ENCODE peak calls at places on chromosomes 3 and 15, in six cellular contexts. One of them, this sample, is unnamed.

GRCh38 chr3:115040673-115041286 is 106.3 kb downstream of the ZBTB20 start:
- DNase-seq in progenitor cell of endocrine pancreas: no peak
- DNase-seq in spleen: no peak
- DNase-seq in colonic mucosa: peak
- DNase-seq in GM12864: no peak
- DNase-seq in AG10803: peak
- DNase-seq in this sample: peak

GRCh38 chr3:23232879-23233278 is 29.8 kb downstream of the UBE2E2 start:
- DNase-seq in progenitor cell of endocrine pancreas: no peak
- DNase-seq in spleen: no peak
- DNase-seq in colonic mucosa: no peak
- DNase-seq in GM12864: no peak
- DNase-seq in AG10803: no peak
- DNase-seq in this sample: no peak

GRCh38 chr3:101854608-101855304 is 5.4 kb downstream of the NFKBIZ start:
- DNase-seq in progenitor cell of endocrine pancreas: no peak
- DNase-seq in spleen: no peak
- DNase-seq in colonic mucosa: peak
- DNase-seq in GM12864: no peak
- DNase-seq in AG10803: no peak
- DNase-seq in this sample: no peak

GRCh38 chr3:113151475-113152031 is 59.8 kb upstream of the BOC start:
- DNase-seq in progenitor cell of endocrine pancreas: no peak
- DNase-seq in spleen: no peak
- DNase-seq in colonic mucosa: no peak
- DNase-seq in GM12864: no peak
- DNase-seq in AG10803: peak
- DNase-seq in this sample: no peak

GRCh38 chr3:152200476-152201422 is 68.0 kb upstream of the MBNL1 start:
- DNase-seq in progenitor cell of endocrine pancreas: no peak
- DNase-seq in spleen: no peak
- DNase-seq in colonic mucosa: no peak
- DNase-seq in GM12864: no peak
- DNase-seq in AG10803: no peak
- DNase-seq in this sample: no peak

GRCh38 chr15:26126070-26126469 is 262.9 kb upstream of the ATP10A start:
- DNase-seq in progenitor cell of endocrine pancreas: no peak
- DNase-seq in spleen: no peak
- DNase-seq in colonic mucosa: no peak
- DNase-seq in GM12864: no peak
- DNase-seq in AG10803: no peak
- DNase-seq in this sample: no peak

GRCh38 chr3:191235331-191236314 is 36.6 kb downstream of the OSTN start:
- DNase-seq in progenitor cell of endocrine pancreas: no peak
- DNase-seq in spleen: no peak
- DNase-seq in colonic mucosa: no peak
- DNase-seq in GM12864: peak
- DNase-seq in AG10803: peak
- DNase-seq in this sample: peak

GRCh38 chr15:47523669-47524068 is 193.6 kb upstream of the SEMA6D start:
- DNase-seq in progenitor cell of endocrine pancreas: no peak
- DNase-seq in spleen: no peak
- DNase-seq in colonic mucosa: no peak
- DNase-seq in GM12864: no peak
- DNase-seq in AG10803: peak
- DNase-seq in this sample: peak

GRCh38 chr3:193974147-193974546 is 161.8 kb upstream of the HES1 start:
- DNase-seq in progenitor cell of endocrine pancreas: no peak
- DNase-seq in spleen: no peak
- DNase-seq in colonic mucosa: no peak
- DNase-seq in GM12864: no peak
- DNase-seq in AG10803: peak
- DNase-seq in this sample: peak

GRCh38 chr15:98874773-98875172 is 132.8 kb downstream of the PGPEP1L start:
- DNase-seq in progenitor cell of endocrine pancreas: no peak
- DNase-seq in spleen: no peak
- DNase-seq in colonic mucosa: no peak
- DNase-seq in GM12864: no peak
- DNase-seq in AG10803: no peak
- DNase-seq in this sample: no peak

GRCh38 chr3:50655009-50655830 is 19.5 kb upstream of the DOCK3 start:
- DNase-seq in progenitor cell of endocrine pancreas: no peak
- DNase-seq in spleen: peak
- DNase-seq in colonic mucosa: no peak
- DNase-seq in GM12864: no peak
- DNase-seq in AG10803: no peak
- DNase-seq in this sample: peak

GRCh38 chr15:58701376-58701775 is 48.1 kb downstream of the ADAM10 start:
- DNase-seq in progenitor cell of endocrine pancreas: no peak
- DNase-seq in spleen: no peak
- DNase-seq in colonic mucosa: no peak
- DNase-seq in GM12864: no peak
- DNase-seq in AG10803: peak
- DNase-seq in this sample: no peak

GRCh38 chr3:193774916-193775285 is 181.9 kb downstream of the OPA1 start:
- DNase-seq in progenitor cell of endocrine pancreas: no peak
- DNase-seq in spleen: no peak
- DNase-seq in colonic mucosa: no peak
- DNase-seq in GM12864: no peak
- DNase-seq in AG10803: no peak
- DNase-seq in this sample: no peak

GRCh38 chr3:54999801-55000200 is 71.9 kb upstream of the LRTM1 start:
- DNase-seq in progenitor cell of endocrine pancreas: no peak
- DNase-seq in spleen: no peak
- DNase-seq in colonic mucosa: no peak
- DNase-seq in GM12864: no peak
- DNase-seq in AG10803: no peak
- DNase-seq in this sample: no peak

GRCh38 chr3:100603449-100603848 is 6.0 kb upstream of the ADGRG7 start:
- DNase-seq in progenitor cell of endocrine pancreas: no peak
- DNase-seq in spleen: no peak
- DNase-seq in colonic mucosa: no peak
- DNase-seq in GM12864: no peak
- DNase-seq in AG10803: peak
- DNase-seq in this sample: peak

GRCh38 chr3:44045476-44046275 is 196.0 kb upstream of the TOPAZ1 start:
- DNase-seq in progenitor cell of endocrine pancreas: no peak
- DNase-seq in spleen: peak
- DNase-seq in colonic mucosa: peak
- DNase-seq in GM12864: peak
- DNase-seq in AG10803: no peak
- DNase-seq in this sample: peak

GRCh38 chr15:88255496-88256171 is 905 bp downstream of the NTRK3 start:
- DNase-seq in progenitor cell of endocrine pancreas: peak
- DNase-seq in spleen: no peak
- DNase-seq in colonic mucosa: no peak
- DNase-seq in GM12864: no peak
- DNase-seq in AG10803: peak
- DNase-seq in this sample: no peak

GRCh38 chr15:80699981-80700380 is 4.9 kb downstream of the ABHD17C start:
- DNase-seq in progenitor cell of endocrine pancreas: no peak
- DNase-seq in spleen: no peak
- DNase-seq in colonic mucosa: no peak
- DNase-seq in GM12864: no peak
- DNase-seq in AG10803: no peak
- DNase-seq in this sample: peak

DNA sequence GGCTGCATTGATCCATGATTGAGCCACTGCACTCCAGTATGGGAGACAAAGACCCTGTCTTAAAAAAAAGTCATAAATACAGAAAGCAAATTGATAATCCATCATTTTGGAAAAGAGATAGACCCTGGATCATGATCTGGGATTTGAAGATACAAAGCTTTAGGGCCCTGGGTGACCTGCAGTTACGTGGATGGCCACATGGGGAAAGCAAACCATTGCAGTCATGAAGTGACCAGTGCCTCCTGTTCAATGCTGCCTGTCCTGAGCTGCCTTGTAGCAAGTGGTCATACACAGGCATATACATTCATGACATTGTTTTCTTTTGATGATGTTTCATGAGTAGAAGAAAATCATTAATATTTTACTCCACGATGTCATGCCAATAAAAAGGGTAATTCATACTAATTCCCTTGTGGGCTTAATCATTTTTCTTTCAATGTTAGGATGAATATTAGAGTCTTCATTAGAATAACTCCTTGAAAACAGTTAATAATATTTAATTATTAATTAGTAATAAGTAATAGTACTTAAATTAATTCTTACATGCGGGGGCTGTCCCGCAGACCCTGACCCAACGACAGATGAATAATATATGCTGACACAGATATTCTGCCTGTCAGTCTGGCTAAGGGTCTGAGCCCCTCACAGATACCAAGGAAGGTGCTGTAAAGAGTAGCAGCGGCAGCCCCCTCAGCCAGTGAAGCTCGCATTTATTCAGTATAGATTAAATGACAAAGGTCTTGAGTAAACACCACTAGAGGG is 109.0 kb upstream of the UNC13C start:
- DNase-seq in progenitor cell of endocrine pancreas: no peak
- DNase-seq in spleen: no peak
- DNase-seq in colonic mucosa: no peak
- DNase-seq in GM12864: no peak
- DNase-seq in AG10803: no peak
- DNase-seq in this sample: peak
- TF ChIP-seq CTCF in progenitor cell of endocrine pancreas: no peak
- TF ChIP-seq CTCF in spleen: no peak
- TF ChIP-seq CTCF in colonic mucosa: no peak
- TF ChIP-seq CTCF in GM12864: peak
- TF ChIP-seq CTCF in AG10803: no peak
- TF ChIP-seq CTCF in this sample: peak

GRCh38 chr3:66271231-66271630 is 50.4 kb downstream of the SLC25A26 start:
- DNase-seq in progenitor cell of endocrine pancreas: no peak
- DNase-seq in spleen: no peak
- DNase-seq in colonic mucosa: no peak
- DNase-seq in GM12864: no peak
- DNase-seq in AG10803: no peak
- DNase-seq in this sample: no peak

GRCh38 chr3:66280304-66280703 is 59.5 kb downstream of the SLC25A26 start:
- DNase-seq in progenitor cell of endocrine pancreas: no peak
- DNase-seq in spleen: no peak
- DNase-seq in colonic mucosa: no peak
- DNase-seq in GM12864: no peak
- DNase-seq in AG10803: no peak
- DNase-seq in this sample: no peak

GRCh38 chr3:66279168-66279567 is 58.4 kb downstream of the SLC25A26 start:
- DNase-seq in progenitor cell of endocrine pancreas: no peak
- DNase-seq in spleen: no peak
- DNase-seq in colonic mucosa: no peak
- DNase-seq in GM12864: no peak
- DNase-seq in AG10803: no peak
- DNase-seq in this sample: no peak

GRCh38 chr3:66272016-66272415 is 51.2 kb downstream of the SLC25A26 start:
- DNase-seq in progenitor cell of endocrine pancreas: no peak
- DNase-seq in spleen: no peak
- DNase-seq in colonic mucosa: no peak
- DNase-seq in GM12864: no peak
- DNase-seq in AG10803: no peak
- DNase-seq in this sample: no peak

DNA sequence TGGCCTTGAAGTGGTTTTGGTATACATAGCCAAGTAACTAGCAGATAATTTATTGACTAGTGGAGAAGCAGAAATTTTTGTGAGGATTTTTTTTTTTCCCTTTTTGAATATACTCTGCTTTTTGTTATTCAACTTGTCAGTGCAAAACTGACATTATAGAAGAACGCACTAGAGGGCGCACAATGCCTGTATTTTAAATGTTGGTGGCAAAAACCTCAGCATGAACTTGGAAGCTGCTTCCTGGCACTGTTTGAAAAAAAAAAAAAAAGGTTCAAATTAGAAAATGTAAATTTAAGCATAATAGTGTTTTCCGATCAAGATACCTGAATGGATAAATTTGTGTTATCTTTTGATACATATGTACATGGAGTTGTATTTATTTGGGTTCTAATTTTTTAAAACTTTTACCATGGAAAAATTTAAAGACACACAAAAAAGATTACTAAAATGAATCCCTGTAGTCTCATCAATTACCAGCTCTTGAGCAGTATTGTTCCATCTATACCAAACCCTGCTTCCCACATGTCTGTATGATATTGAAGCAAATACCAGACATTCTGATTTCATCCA is 56.0 kb downstream of the SLC25A26 start:
- DNase-seq in progenitor cell of endocrine pancreas: peak
- DNase-seq in spleen: no peak
- DNase-seq in colonic mucosa: peak
- DNase-seq in GM12864: peak
- DNase-seq in AG10803: peak
- DNase-seq in this sample: peak
- TF ChIP-seq CTCF in progenitor cell of endocrine pancreas: peak
- TF ChIP-seq CTCF in spleen: peak
- TF ChIP-seq CTCF in colonic mucosa: peak
- TF ChIP-seq CTCF in GM12864: peak
- TF ChIP-seq CTCF in AG10803: peak
- TF ChIP-seq CTCF in this sample: peak

DNA sequence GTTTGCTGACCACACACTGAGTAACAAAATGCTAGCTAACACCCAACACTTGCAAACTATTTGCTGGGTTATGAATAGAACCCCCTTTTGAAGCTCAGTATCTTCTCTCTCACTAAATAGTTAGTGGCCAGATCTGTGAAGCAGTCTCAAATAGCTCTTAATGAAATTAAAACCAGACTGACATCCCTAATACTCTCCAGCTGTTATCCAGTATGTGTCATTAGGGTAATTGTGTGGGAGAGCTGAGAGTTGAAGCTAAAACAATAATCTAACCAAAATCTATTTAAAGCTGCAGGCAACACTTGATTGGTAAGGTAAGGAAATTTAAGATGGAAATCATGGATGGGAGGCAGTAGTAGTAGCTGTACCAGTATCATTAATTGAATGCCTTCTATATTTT is 110.4 kb upstream of the RORA start:
- DNase-seq in progenitor cell of endocrine pancreas: no peak
- DNase-seq in spleen: no peak
- DNase-seq in colonic mucosa: no peak
- DNase-seq in GM12864: no peak
- DNase-seq in AG10803: peak
- DNase-seq in this sample: no peak
- TF ChIP-seq CTCF in progenitor cell of endocrine pancreas: no peak
- TF ChIP-seq CTCF in spleen: no peak
- TF ChIP-seq CTCF in colonic mucosa: no peak
- TF ChIP-seq CTCF in GM12864: no peak
- TF ChIP-seq CTCF in AG10803: no peak
- TF ChIP-seq CTCF in this sample: no peak

GRCh38 chr3:31908391-31909097 is 72.5 kb downstream of the OSBPL10 start:
- DNase-seq in progenitor cell of endocrine pancreas: no peak
- DNase-seq in spleen: no peak
- DNase-seq in colonic mucosa: no peak
- DNase-seq in GM12864: no peak
- DNase-seq in AG10803: no peak
- DNase-seq in this sample: peak
- TF ChIP-seq CTCF in progenitor cell of endocrine pancreas: no peak
- TF ChIP-seq CTCF in spleen: no peak
- TF ChIP-seq CTCF in colonic mucosa: no peak
- TF ChIP-seq CTCF in GM12864: no peak
- TF ChIP-seq CTCF in AG10803: no peak
- TF ChIP-seq CTCF in this sample: peak

DNA sequence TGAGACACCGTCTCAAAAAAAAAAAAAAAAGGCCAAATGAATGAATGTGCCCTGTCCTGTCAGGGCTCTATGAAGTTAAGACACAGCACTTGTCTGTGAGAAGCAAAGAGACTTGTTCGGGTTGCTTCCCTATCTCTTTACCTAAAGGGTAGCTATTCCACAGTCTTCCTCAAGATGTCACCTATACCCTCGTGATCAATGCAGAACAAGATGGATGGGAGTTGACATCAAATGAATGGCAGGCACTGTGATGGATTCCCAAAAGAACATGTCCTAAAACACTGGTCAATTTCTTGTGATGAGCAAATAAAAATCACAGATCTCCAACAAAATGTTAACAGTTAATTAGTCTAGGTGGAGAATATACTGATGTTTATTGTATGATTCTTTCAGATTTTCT is 9.5 kb downstream of the TADA3 start:
- DNase-seq in progenitor cell of endocrine pancreas: no peak
- DNase-seq in spleen: no peak
- DNase-seq in colonic mucosa: no peak
- DNase-seq in GM12864: no peak
- DNase-seq in AG10803: no peak
- DNase-seq in this sample: no peak
- TF ChIP-seq CTCF in progenitor cell of endocrine pancreas: no peak
- TF ChIP-seq CTCF in spleen: no peak
- TF ChIP-seq CTCF in colonic mucosa: no peak
- TF ChIP-seq CTCF in GM12864: peak
- TF ChIP-seq CTCF in AG10803: no peak
- TF ChIP-seq CTCF in this sample: no peak

This sample was measured in HFFc6.